ENCODE peak calls at places on chromosomes 5 and 9, in seven cellular contexts. Q is KG1; T is OCI-LY7; C is WTC11; B is activated CD8-positive, alpha-beta memory T cell treated with anti-CD3 and anti-CD28 coated beads, Interleukin-2, amount 10 ng/mL, durations not matched to agents 7 days and 5 days; E is nephron progenitor cell; F is BJ. H is an unnamed sample.

GRCh38 chr5:174794941-174795672 is 70.7 kb downstream of the MSX2 start:
- DNase-seq in Q (no peak), T (no peak), C (peak; percentile 20), B (no peak), E (no peak), F (no peak), H (no peak)

GRCh38 chr9:132509921-132510874 is 72.2 kb upstream of the BARHL1 start:
- DNase-seq in Q (no peak), T (no peak), C (no peak), B (no peak), E (peak; percentile 61), F (no peak), H (no peak)

GRCh38 chr9:87557996-87558395 is 60.3 kb downstream of the DAPK1 start:
- DNase-seq in Q (no peak), T (no peak), C (no peak), B (no peak), E (no peak), F (no peak), H (no peak)

GRCh38 chr5:57007349-57007748 is 55.4 kb upstream of the MIER3 start:
- DNase-seq in Q (no peak), T (peak; percentile 35), C (no peak), B (no peak), E (no peak), F (no peak), H (no peak)

GRCh38 chr5:50441479-50441815 is 359 bp upstream of the EMB start:
- DNase-seq in Q (no peak), T (no peak), C (no peak), B (no peak), E (no peak), F (no peak), H (no peak)

GRCh38 chr9:34139477-34140146 is 13.1 kb upstream of the DCAF12 start:
- DNase-seq in Q (no peak), T (peak; percentile 54), C (no peak), B (no peak), E (no peak), F (peak; percentile 55), H (no peak)

GRCh38 chr9:121736147-121736721 is 84.8 kb downstream of the DAB2IP start:
- DNase-seq in Q (no peak), T (no peak), C (peak; percentile 83), B (no peak), E (peak; percentile 78), F (no peak), H (no peak)

GRCh38 chr9:120480707-120481106 is 99.3 kb downstream of the CDK5RAP2 start:
- DNase-seq in Q (no peak), T (no peak), C (no peak), B (no peak), E (no peak), F (no peak), H (no peak)

H was measured in HEK293T.